ENCODE peak calls at places on chromosomes 13 and 19, in four cellular contexts. X is H1, B is thoracic aorta, Q is fibroblast of lung. O is an unnamed sample.

GRCh38 chr19:36604656-36605100 is 435 bp upstream of the ZNF382 start:
- DNase-seq in X (no peak), B (peak; percentile 11), Q (peak; percentile 17), O (no peak)

GRCh38 chr19:19256072-19256969 is 16.8 kb downstream of the TM6SF2 start:
- DNase-seq in X (no peak), B (no peak), Q (no peak), O (no peak)

GRCh38 chr19:13937479-13938360 is 497 bp downstream of the PODNL1 start:
- DNase-seq in X (no peak), B (no peak), Q (no peak), O (no peak)

GRCh38 chr19:12754465-12755196 is 3.0 kb downstream of the BEST2 start:
- DNase-seq in X (no peak), B (no peak), Q (no peak), O (no peak)

GRCh38 chr13:113616991-113617749 is 32.6 kb downstream of the TFDP1 start:
- DNase-seq in X (peak; percentile 25), B (no peak), Q (no peak), O (no peak)

GRCh38 chr19:42122691-42123607 is 9.3 kb downstream of the POU2F2 start:
- DNase-seq in X (no peak), B (no peak), Q (no peak), O (no peak)

GRCh38 chr13:29436291-29436690 is 159.2 kb downstream of the SLC7A1 start:
- DNase-seq in X (no peak), B (no peak), Q (peak; percentile 58), O (no peak)

GRCh38 chr19:54451997-54452396 is 3.0 kb downstream of the LENG8 start:
- DNase-seq in X (no peak), B (no peak), Q (no peak), O (no peak)

GRCh38 chr19:51485960-51486359 is 7.6 kb downstream of the CEACAM18 start:
- DNase-seq in X (no peak), B (no peak), Q (no peak), O (no peak)
- H3K27ac ChIP-seq in X (no peak overlapping the region), B (no peak overlapping the region), Q (no peak overlapping the region), O (no peak overlapping the region)

GRCh38 chr13:44493213-44493812 is 82.8 kb downstream of the TSC22D1 start:
- DNase-seq in X (no peak), B (no peak), Q (no peak), O (no peak)
- H3K4me3 ChIP-seq in X (no peak overlapping the region), B (no peak overlapping the region), Q (no peak overlapping the region), O (no peak overlapping the region)

GRCh38 chr19:48874309-48875135 is 2.3 kb downstream of the PPP1R15A start:
- DNase-seq in X (no peak), B (no peak), Q (no peak), O (no peak)
- H3K27ac ChIP-seq in X (no peak overlapping the region), B (peak overlapping the region; percentile 100), Q (peak overlapping the region; percentile 100), O (peak overlapping the region; percentile 100)

GRCh38 chr13:106284358-106284757 is 251.1 kb downstream of the EFNB2 start:
- DNase-seq in X (no peak), B (no peak), Q (peak; percentile 5), O (no peak)

GRCh38 chr13:106291006-106291405 is 244.5 kb downstream of the EFNB2 start:
- DNase-seq in X (no peak), B (no peak), Q (peak; percentile 34), O (no peak)

GRCh38 chr13:106287351-106287750 is 248.1 kb downstream of the EFNB2 start:
- DNase-seq in X (no peak), B (no peak), Q (no peak), O (no peak)

GRCh38 chr13:106281426-106281825 is 254.0 kb downstream of the EFNB2 start:
- DNase-seq in X (no peak), B (no peak), Q (no peak), O (no peak)

DNA sequence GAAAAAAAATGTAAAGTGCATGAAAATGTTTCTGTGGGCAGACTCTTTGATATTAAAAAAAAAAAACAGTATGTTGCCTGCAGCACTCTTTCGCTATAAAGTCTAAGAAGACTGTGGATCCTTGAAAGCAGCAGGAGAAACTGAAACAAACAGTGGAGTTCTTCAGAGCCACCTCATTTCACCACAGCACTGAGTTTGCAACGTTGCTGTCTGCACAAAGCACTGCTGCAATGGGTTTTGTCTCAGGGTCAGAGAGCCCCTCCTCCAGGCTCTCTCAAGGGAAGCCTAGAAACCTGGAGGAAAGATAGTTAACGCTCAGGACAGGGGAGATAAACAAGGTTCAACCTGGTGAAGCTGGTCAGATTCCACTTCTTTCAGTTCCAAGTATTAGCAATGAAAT is 248.7 kb downstream of the EFNB2 start:
- DNase-seq in X (no peak), B (no peak), Q (peak; percentile 2), O (no peak)
- H3K4me3 ChIP-seq in X (no peak overlapping the region), B (no peak overlapping the region), Q (no peak overlapping the region), O (no peak overlapping the region)

DNA sequence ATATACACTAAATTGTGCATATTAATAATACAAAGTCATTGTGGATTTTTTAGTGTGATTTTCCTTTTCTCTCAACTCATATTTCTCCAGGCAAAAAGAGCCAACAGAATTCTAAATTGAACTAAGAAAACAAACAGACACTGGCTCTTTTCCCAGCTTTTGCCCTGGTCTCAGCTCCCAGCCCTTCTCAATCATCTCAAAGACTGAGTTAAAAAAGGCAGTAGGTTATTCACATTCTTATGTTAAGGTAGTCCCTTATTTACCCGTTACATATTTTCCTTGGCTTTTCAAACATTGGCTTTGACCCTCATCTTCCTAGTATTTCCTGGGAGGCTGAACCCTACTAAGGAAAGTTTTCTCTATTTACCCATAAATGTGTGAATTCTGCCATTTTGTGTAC is 753.6 kb downstream of the LIG4 start:
- DNase-seq in X (no peak), B (no peak), Q (peak; percentile 81), O (no peak)
- H3K27ac ChIP-seq in X (no peak overlapping the region), B (no peak overlapping the region), Q (no peak overlapping the region), O (no peak overlapping the region)

DNA sequence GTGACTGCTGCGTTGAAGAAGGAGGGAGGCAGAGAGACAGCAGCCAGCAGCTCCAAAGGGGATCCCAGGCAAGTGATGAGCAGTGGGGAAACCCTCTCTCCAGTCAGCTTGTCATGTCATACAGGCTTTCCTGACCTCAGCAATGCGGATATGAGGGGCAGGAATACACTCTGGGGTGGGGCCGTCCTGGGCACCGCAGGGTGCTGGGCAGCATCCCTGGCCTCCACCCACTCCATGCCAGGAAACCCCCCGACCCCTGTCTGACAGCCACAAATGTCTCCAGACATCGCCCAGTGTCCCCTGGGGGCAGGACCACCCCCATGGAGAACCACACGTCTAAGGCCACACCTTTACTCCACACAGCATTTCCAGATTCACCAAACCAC is 46.7 kb downstream of the RFX2 start:
- DNase-seq in X (no peak), B (no peak), Q (no peak), O (no peak)
- H3K4me3 ChIP-seq in X (no peak overlapping the region), B (no peak overlapping the region), Q (no peak overlapping the region), O (no peak overlapping the region)

GRCh38 chr13:50936681-50937080 is 27.1 kb downstream of the RNASEH2B start:
- DNase-seq in X (no peak), B (no peak), Q (peak; percentile 65), O (no peak)
- H3K27ac ChIP-seq in X (no peak overlapping the region), B (no peak overlapping the region), Q (no peak overlapping the region), O (no peak overlapping the region)

GRCh38 chr13:104837756-104838155 is 1697.7 kb downstream of the EFNB2 start:
- DNase-seq in X (no peak), B (no peak), Q (no peak), O (no peak)
- H3K4me3 ChIP-seq in X (no peak overlapping the region), B (no peak overlapping the region), Q (no peak overlapping the region), O (no peak overlapping the region)

GRCh38 chr19:681638-682037 is 5.4 kb downstream of the FSTL3 start:
- DNase-seq in X (no peak), B (no peak), Q (no peak), O (no peak)
- H3K27ac ChIP-seq in X (no peak overlapping the region), B (no peak overlapping the region), Q (no peak overlapping the region), O (peak overlapping the region; percentile 99)